ENCODE peak calls at places on chromosomes 1 and 21, in nine cellular contexts. D is suprapubic skin; A is caudate nucleus; X is NCI-H1092 treated with DMSO at 0.1 percent for 48 hours; Z is posterior cingulate gyrus; I is central memory CD4-positive, alpha-beta T cell; B is Caki2; Q is astrocyte of the spinal cord; V is DMS53. O is an unnamed sample.

GRCh38 chr21:38797470-38797869 is 8.3 kb upstream of the ETS2 start:
- DNase-seq in D (no peak), A (no peak), X (no peak), Z (no peak), I (no peak), B (peak), Q (no peak), V (peak), O (peak)

GRCh38 chr1:220551001-220551400 is 23.1 kb downstream of the MARK1 start:
- DNase-seq in D (no peak), A (no peak), X (no peak), Z (no peak), I (no peak), B (no peak), Q (no peak), V (no peak), O (no peak)

GRCh38 chr1:92826792-92827191 is 5.0 kb upstream of the RPL5 start:
- DNase-seq in D (no peak), A (no peak), X (no peak), Z (no peak), I (no peak), B (no peak), Q (no peak), V (peak), O (no peak)

GRCh38 chr1:197356723-197357533 is 88.9 kb downstream of the CRB1 start:
- DNase-seq in D (no peak), A (no peak), X (peak), Z (peak), I (peak), B (peak), Q (peak), V (peak), O (peak)

GRCh38 chr1:42319871-42320484 is 15.1 kb downstream of the FOXJ3 start:
- DNase-seq in D (no peak), A (no peak), X (no peak), Z (no peak), I (peak), B (no peak), Q (no peak), V (peak), O (no peak)

GRCh38 chr1:229689273-229689672 is 63.2 kb downstream of the URB2 start:
- DNase-seq in D (no peak), A (no peak), X (no peak), Z (no peak), I (no peak), B (no peak), Q (no peak), V (no peak), O (no peak)

GRCh38 chr1:92184632-92185031 is 33.1 kb upstream of the C1orf146 start:
- DNase-seq in D (no peak), A (no peak), X (no peak), Z (no peak), I (no peak), B (no peak), Q (peak), V (no peak), O (no peak)

GRCh38 chr1:170935231-170935630 is at the start of gene MROH9:
- DNase-seq in D (no peak), A (no peak), X (no peak), Z (no peak), I (no peak), B (no peak), Q (no peak), V (no peak), O (no peak)

GRCh38 chr1:46333300-46334029 is 7.1 kb upstream of the NSUN4 start:
- DNase-seq in D (no peak), A (no peak), X (no peak), Z (no peak), I (no peak), B (peak), Q (peak), V (peak), O (peak)

GRCh38 chr1:117607471-117607870 is 1.6 kb downstream of the TENT5C start:
- DNase-seq in D (no peak), A (no peak), X (no peak), Z (no peak), I (peak), B (no peak), Q (no peak), V (peak), O (no peak)

GRCh38 chr1:47213230-47213676 is 18.8 kb downstream of the TAL1 start:
- DNase-seq in D (no peak), A (no peak), X (no peak), Z (no peak), I (no peak), B (no peak), Q (no peak), V (no peak), O (no peak)

GRCh38 chr1:24442764-24443163 is 27.2 kb downstream of the NIPAL3 start:
- DNase-seq in D (no peak), A (no peak), X (no peak), Z (no peak), I (no peak), B (no peak), Q (no peak), V (no peak), O (no peak)

GRCh38 chr1:37994886-37995566 is 5.2 kb upstream of the SF3A3 start:
- DNase-seq in D (no peak), A (no peak), X (no peak), Z (no peak), I (no peak), B (no peak), Q (no peak), V (peak), O (no peak)

GRCh38 chr1:167054946-167055630 is 35.1 kb downstream of the GPA33 start:
- DNase-seq in D (no peak), A (no peak), X (no peak), Z (no peak), I (no peak), B (no peak), Q (no peak), V (no peak), O (peak)

GRCh38 chr1:174535207-174535606 is 87.4 kb downstream of the GPR52 start:
- DNase-seq in D (no peak), A (no peak), X (no peak), Z (no peak), I (no peak), B (no peak), Q (peak), V (no peak), O (no peak)

GRCh38 chr1:171084091-171084490 is 6.6 kb upstream of the FMO3 start:
- DNase-seq in D (no peak), A (no peak), X (no peak), Z (no peak), I (no peak), B (no peak), Q (no peak), V (peak), O (no peak)

GRCh38 chr21:42496839-42497202 is 797 bp upstream of the RSPH1 start:
- DNase-seq in D (peak), A (no peak), X (peak), Z (peak), I (no peak), B (no peak), Q (no peak), V (peak), O (no peak)

GRCh38 chr1:63777286-63777685 is 3.5 kb downstream of the ROR1 start:
- DNase-seq in D (no peak), A (no peak), X (no peak), Z (no peak), I (no peak), B (no peak), Q (no peak), V (no peak), O (no peak)

GRCh38 chr1:31764307-31765040 is at the start of gene ADGRB2:
- DNase-seq in D (no peak), A (no peak), X (no peak), Z (peak), I (no peak), B (peak), Q (no peak), V (peak), O (no peak)

GRCh38 chr21:41313765-41314164 is 2.8 kb upstream of the FAM3B start:
- DNase-seq in D (no peak), A (no peak), X (no peak), Z (no peak), I (no peak), B (no peak), Q (no peak), V (no peak), O (no peak)

GRCh38 chr1:172746091-172746949 is 87.4 kb downstream of the FASLG start:
- DNase-seq in D (no peak), A (no peak), X (no peak), Z (no peak), I (peak), B (peak), Q (peak), V (peak), O (peak)

GRCh38 chr1:226656601-226657277 is 82.3 kb downstream of the ITPKB start:
- DNase-seq in D (no peak), A (no peak), X (peak), Z (no peak), I (peak), B (no peak), Q (peak), V (peak), O (no peak)

GRCh38 chr1:227556288-227556687 is 7.1 kb upstream of the ZNF678 start:
- DNase-seq in D (no peak), A (no peak), X (no peak), Z (no peak), I (no peak), B (no peak), Q (no peak), V (peak), O (no peak)

GRCh38 chr1:11134352-11135266 is 34.9 kb upstream of the EXOSC10 start:
- DNase-seq in D (no peak), A (no peak), X (peak), Z (no peak), I (no peak), B (peak), Q (peak), V (no peak), O (peak)

GRCh38 chr1:64955093-64956066 is 11.0 kb downstream of the JAK1 start:
- DNase-seq in D (no peak), A (no peak), X (no peak), Z (no peak), I (no peak), B (no peak), Q (no peak), V (peak), O (no peak)

GRCh38 chr1:153842006-153842471 is 66.8 kb downstream of the SLC27A3 start:
- DNase-seq in D (no peak), A (no peak), X (peak), Z (no peak), I (no peak), B (no peak), Q (peak), V (no peak), O (no peak)

GRCh38 chr1:68255301-68255700 is 23.0 kb upstream of the WLS start:
- DNase-seq in D (no peak), A (no peak), X (no peak), Z (no peak), I (no peak), B (no peak), Q (no peak), V (no peak), O (no peak)

O was measured in RCC 7860.